ENCODE peak calls at places on chromosome 20, in seven cellular contexts. I is H1, N is C1 segment of cervical spinal cord, D is NCI-H1417 treated with DMSO at 0.1 percent for 48 hours, M is nephron progenitor cell, P is GOT3, T is neuronal stem cell. R is an unnamed sample.

GRCh38 chr20:18754030-18754659 is 59.4 kb upstream of the SCP2D1 start:
- DNase-seq in I (no peak), N (no peak), D (no peak), M (no peak), P (no peak), T (no peak), R (no peak)

GRCh38 chr20:38485041-38485440 is 12.4 kb downstream of the RALGAPB start:
- DNase-seq in I (no peak), N (no peak), D (no peak), M (no peak), P (no peak), T (no peak), R (no peak)

GRCh38 chr20:57292611-57293010 is 26.2 kb upstream of the BMP7 start:
- DNase-seq in I (no peak), N (no peak), D (no peak), M (no peak), P (no peak), T (no peak), R (no peak)

GRCh38 chr20:45383131-45383530 is 5.0 kb upstream of the TP53TG5 start:
- DNase-seq in I (no peak), N (no peak), D (no peak), M (no peak), P (no peak), T (no peak), R (no peak)

GRCh38 chr20:11204926-11205768 is 531.3 kb upstream of the JAG1 start:
- DNase-seq in I (peak), N (peak), D (no peak), M (peak), P (no peak), T (peak), R (peak)

GRCh38 chr20:51385941-51386530 is 156.5 kb downstream of the NFATC2 start:
- DNase-seq in I (no peak), N (no peak), D (no peak), M (no peak), P (no peak), T (no peak), R (no peak)

GRCh38 chr20:23826541-23827018 is at the start of gene CST2:
- DNase-seq in I (no peak), N (no peak), D (no peak), M (peak), P (no peak), T (no peak), R (no peak)

GRCh38 chr20:61758556-61759200 is 307.0 kb downstream of the TAF4 start:
- DNase-seq in I (no peak), N (no peak), D (no peak), M (no peak), P (no peak), T (no peak), R (no peak)

GRCh38 chr20:50969912-50970311 is 11.3 kb downstream of the MOCS3 start:
- DNase-seq in I (peak), N (no peak), D (no peak), M (no peak), P (no peak), T (no peak), R (no peak)

GRCh38 chr20:3312940-3313656 is 74.1 kb upstream of the SLC4A11 start:
- DNase-seq in I (no peak), N (no peak), D (no peak), M (no peak), P (no peak), T (no peak), R (no peak)

GRCh38 chr20:4234128-4234527 is 218.8 kb upstream of the RNF24 start:
- DNase-seq in I (no peak), N (peak), D (no peak), M (no peak), P (no peak), T (no peak), R (no peak)

GRCh38 chr20:50285376-50286173 is 94.9 kb downstream of the CEBPB start:
- DNase-seq in I (no peak), N (no peak), D (no peak), M (no peak), P (no peak), T (no peak), R (no peak)

GRCh38 chr20:52493177-52493711 is 301.7 kb upstream of the ZFP64 start:
- DNase-seq in I (no peak), N (no peak), D (peak), M (peak), P (no peak), T (no peak), R (no peak)

R was measured in iPS DF 19.7.